ENCODE peak calls at places on chromosome 17, in five cellular contexts. One of them, this sample, is unnamed.

GRCh38 chr17:69012895-69013805 is 47.6 kb downstream of the ABCA9 start:
- DNase-seq in AG09319: no peak
- DNase-seq in choroid plexus epithelial cell: peak; percentile 25
- DNase-seq in cardiac fibroblast: peak; percentile 30
- DNase-seq in glutamatergic neuron: no peak
- DNase-seq in this sample: no peak

GRCh38 chr17:60832206-60832605 is 154.6 kb downstream of the BCAS3 start:
- DNase-seq in glutamatergic neuron: no peak
- DNase-seq in choroid plexus epithelial cell: peak; percentile 12
- DNase-seq in AG09319: no peak
- DNase-seq in cardiac fibroblast: no peak
- DNase-seq in this sample: no peak

GRCh38 chr17:45656527-45657181 is 127.5 kb upstream of the CRHR1 start:
- DNase-seq in cardiac fibroblast: no peak
- DNase-seq in AG09319: no peak
- DNase-seq in glutamatergic neuron: no peak
- DNase-seq in choroid plexus epithelial cell: no peak
- DNase-seq in this sample: no peak

GRCh38 chr17:81902023-81902652 is at the start of gene NPB:
- DNase-seq in glutamatergic neuron: peak; percentile 58
- DNase-seq in cardiac fibroblast: no peak
- DNase-seq in choroid plexus epithelial cell: no peak
- DNase-seq in AG09319: no peak
- DNase-seq in this sample: no peak

GRCh38 chr17:62703776-62704380 is 76.4 kb downstream of the MRC2 start:
- DNase-seq in glutamatergic neuron: peak; percentile 93
- DNase-seq in choroid plexus epithelial cell: peak; percentile 62
- DNase-seq in cardiac fibroblast: peak; percentile 65
- DNase-seq in AG09319: no peak
- DNase-seq in this sample: no peak

GRCh38 chr17:80762076-80762475 is 217.4 kb downstream of the RPTOR start:
- DNase-seq in glutamatergic neuron: no peak
- DNase-seq in cardiac fibroblast: no peak
- DNase-seq in choroid plexus epithelial cell: no peak
- DNase-seq in AG09319: no peak
- DNase-seq in this sample: no peak

GRCh38 chr17:3602499-3602898 is 6.7 kb downstream of the TRPV1 start:
- DNase-seq in choroid plexus epithelial cell: peak; percentile 27
- DNase-seq in AG09319: no peak
- DNase-seq in glutamatergic neuron: peak; percentile 45
- DNase-seq in cardiac fibroblast: peak; percentile 31
- DNase-seq in this sample: no peak

GRCh38 chr17:61408151-61409041 is 8.8 kb downstream of the TBX2 start:
- DNase-seq in choroid plexus epithelial cell: no peak
- DNase-seq in AG09319: no peak
- DNase-seq in cardiac fibroblast: no peak
- DNase-seq in glutamatergic neuron: peak; percentile 31
- DNase-seq in this sample: peak; percentile 87

GRCh38 chr17:44314869-44315661 is 6.7 kb downstream of the RUNDC3A start:
- DNase-seq in AG09319: no peak
- DNase-seq in choroid plexus epithelial cell: no peak
- DNase-seq in cardiac fibroblast: peak; percentile 32
- DNase-seq in glutamatergic neuron: peak; percentile 65
- DNase-seq in this sample: no peak

GRCh38 chr17:42754782-42755181 is 6.2 kb upstream of the RAMP2 start:
- DNase-seq in AG09319: no peak
- DNase-seq in cardiac fibroblast: peak; percentile 59
- DNase-seq in choroid plexus epithelial cell: peak; percentile 33
- DNase-seq in glutamatergic neuron: no peak
- DNase-seq in this sample: no peak

GRCh38 chr17:34307110-34307509 is 12.1 kb upstream of the CCL8 start:
- DNase-seq in cardiac fibroblast: peak; percentile 86
- DNase-seq in glutamatergic neuron: no peak
- DNase-seq in choroid plexus epithelial cell: peak; percentile 79
- DNase-seq in AG09319: peak; percentile 78
- DNase-seq in this sample: no peak

GRCh38 chr17:13940858-13941665 is 128.2 kb upstream of the COX10 start:
- DNase-seq in glutamatergic neuron: no peak
- DNase-seq in AG09319: no peak
- DNase-seq in cardiac fibroblast: peak; percentile 15
- DNase-seq in choroid plexus epithelial cell: no peak
- DNase-seq in this sample: no peak
- TF ChIP-seq CTCF in glutamatergic neuron: no peak
- TF ChIP-seq CTCF in AG09319: no peak
- TF ChIP-seq CTCF in cardiac fibroblast: no peak
- TF ChIP-seq CTCF in choroid plexus epithelial cell: peak; percentile 15
- TF ChIP-seq CTCF in this sample: peak; percentile 26

DNA sequence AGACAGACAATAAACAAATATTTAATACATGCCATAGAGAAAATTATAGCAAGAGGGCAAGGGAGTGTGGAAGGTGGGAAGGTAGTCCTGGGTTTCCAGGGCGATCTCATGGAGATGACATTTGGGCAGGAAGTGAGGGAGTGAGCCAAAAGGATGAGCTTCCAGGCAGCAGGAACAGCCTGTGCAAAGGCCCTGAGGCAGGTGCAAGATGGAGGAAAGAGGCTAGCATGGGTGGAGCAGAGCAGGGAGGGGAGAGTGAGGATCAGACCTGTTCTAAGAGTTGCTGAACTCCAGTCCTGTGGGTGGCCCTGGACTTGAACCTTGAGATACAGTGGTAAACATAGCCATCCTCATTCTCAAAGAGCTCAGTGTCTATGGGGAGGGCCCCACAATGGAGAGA is 94.7 kb downstream of the MGAT5B start:
- DNase-seq in choroid plexus epithelial cell: no peak
- DNase-seq in cardiac fibroblast: no peak
- DNase-seq in glutamatergic neuron: no peak
- DNase-seq in AG09319: no peak
- DNase-seq in this sample: no peak
- TF ChIP-seq CTCF in choroid plexus epithelial cell: no peak
- TF ChIP-seq CTCF in cardiac fibroblast: no peak
- TF ChIP-seq CTCF in glutamatergic neuron: no peak
- TF ChIP-seq CTCF in AG09319: no peak
- TF ChIP-seq CTCF in this sample: no peak

GRCh38 chr17:29283496-29283895 is 10.5 kb downstream of the NUFIP2 start:
- DNase-seq in choroid plexus epithelial cell: no peak
- DNase-seq in glutamatergic neuron: no peak
- DNase-seq in cardiac fibroblast: no peak
- DNase-seq in AG09319: no peak
- DNase-seq in this sample: no peak
- TF ChIP-seq CTCF in choroid plexus epithelial cell: peak; percentile 38
- TF ChIP-seq CTCF in glutamatergic neuron: no peak
- TF ChIP-seq CTCF in cardiac fibroblast: no peak
- TF ChIP-seq CTCF in AG09319: peak; percentile 41
- TF ChIP-seq CTCF in this sample: peak; percentile 64

GRCh38 chr17:18324140-18325049 is 9.3 kb downstream of the SMCR8 start:
- DNase-seq in glutamatergic neuron: no peak
- DNase-seq in AG09319: no peak
- DNase-seq in choroid plexus epithelial cell: no peak
- DNase-seq in cardiac fibroblast: no peak
- DNase-seq in this sample: no peak

GRCh38 chr17:18322522-18322921 is 7.4 kb downstream of the SMCR8 start:
- DNase-seq in choroid plexus epithelial cell: no peak
- DNase-seq in glutamatergic neuron: no peak
- DNase-seq in AG09319: no peak
- DNase-seq in cardiac fibroblast: no peak
- DNase-seq in this sample: no peak

GRCh38 chr17:18323507-18324139 is 8.5 kb downstream of the SMCR8 start:
- DNase-seq in choroid plexus epithelial cell: no peak
- DNase-seq in glutamatergic neuron: no peak
- DNase-seq in AG09319: no peak
- DNase-seq in cardiac fibroblast: no peak
- DNase-seq in this sample: no peak

GRCh38 chr17:18321309-18321708 is 6.2 kb downstream of the SMCR8 start:
- DNase-seq in choroid plexus epithelial cell: peak; percentile 28
- DNase-seq in cardiac fibroblast: no peak
- DNase-seq in glutamatergic neuron: no peak
- DNase-seq in AG09319: no peak
- DNase-seq in this sample: no peak

GRCh38 chr17:18323007-18323406 is 7.9 kb downstream of the SMCR8 start:
- DNase-seq in glutamatergic neuron: no peak
- DNase-seq in choroid plexus epithelial cell: peak; percentile 24
- DNase-seq in cardiac fibroblast: no peak
- DNase-seq in AG09319: no peak
- DNase-seq in this sample: no peak
- TF ChIP-seq CTCF in glutamatergic neuron: no peak
- TF ChIP-seq CTCF in choroid plexus epithelial cell: peak; percentile 39
- TF ChIP-seq CTCF in cardiac fibroblast: peak; percentile 18
- TF ChIP-seq CTCF in AG09319: no peak
- TF ChIP-seq CTCF in this sample: peak; percentile 34

DNA sequence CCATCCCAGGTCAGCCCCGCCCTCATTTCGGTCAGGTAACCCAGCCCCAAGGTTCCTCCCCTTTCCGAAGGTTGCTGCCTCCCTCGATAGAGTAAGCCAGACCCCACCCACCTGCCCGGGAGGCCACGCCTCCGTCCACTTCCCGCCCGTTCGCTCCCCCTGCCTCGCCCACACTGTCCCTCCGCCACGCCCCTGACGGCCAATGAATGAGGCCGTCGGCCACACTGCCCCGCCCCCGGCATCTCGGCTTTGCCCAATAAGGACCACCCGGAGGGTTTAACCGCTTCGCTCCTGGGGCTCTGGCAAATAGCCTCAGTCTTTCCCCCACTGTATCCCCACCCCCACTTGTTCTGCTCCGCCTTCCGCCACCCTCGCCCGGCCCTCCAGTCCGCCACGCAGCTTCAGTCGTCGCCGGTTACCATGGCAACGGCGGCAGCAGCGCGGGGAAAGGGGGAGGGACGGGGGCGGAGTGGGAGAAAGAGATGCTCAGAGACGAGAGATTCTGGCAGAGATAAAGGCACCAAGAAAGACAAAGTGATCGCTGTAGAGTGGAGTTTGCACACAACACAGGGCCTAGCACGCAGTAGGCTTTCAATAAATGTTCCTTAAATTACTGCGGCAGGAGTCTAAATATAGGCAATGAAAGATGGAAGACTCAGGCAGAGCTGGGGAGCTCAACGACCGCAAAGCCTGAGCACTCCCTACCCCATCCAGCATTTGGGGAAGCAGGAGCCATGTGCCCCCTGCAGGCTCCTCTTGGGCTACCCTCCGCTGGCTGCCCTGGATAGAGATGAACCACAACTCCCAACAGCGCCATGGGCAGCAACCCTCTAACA is 5.1 kb downstream of the DLG4 start:
- DNase-seq in choroid plexus epithelial cell: peak; percentile 99
- DNase-seq in glutamatergic neuron: peak; percentile 100
- DNase-seq in AG09319: peak; percentile 89
- DNase-seq in cardiac fibroblast: peak; percentile 97
- DNase-seq in this sample: peak; percentile 99
- TF ChIP-seq CTCF in choroid plexus epithelial cell: peak; percentile 68
- TF ChIP-seq CTCF in glutamatergic neuron: peak; percentile 47
- TF ChIP-seq CTCF in AG09319: peak; percentile 60
- TF ChIP-seq CTCF in cardiac fibroblast: peak; percentile 68
- TF ChIP-seq CTCF in this sample: peak; percentile 80

GRCh38 chr17:48612854-48613691 is 2.0 kb downstream of the HOXB8 start:
- DNase-seq in glutamatergic neuron: peak; percentile 52
- DNase-seq in AG09319: no peak
- DNase-seq in choroid plexus epithelial cell: peak; percentile 26
- DNase-seq in cardiac fibroblast: no peak
- DNase-seq in this sample: no peak
- TF ChIP-seq CTCF in glutamatergic neuron: no peak
- TF ChIP-seq CTCF in AG09319: peak; percentile 6
- TF ChIP-seq CTCF in choroid plexus epithelial cell: peak; percentile 28
- TF ChIP-seq CTCF in cardiac fibroblast: peak; percentile 38
- TF ChIP-seq CTCF in this sample: peak; percentile 51

GRCh38 chr17:78746949-78747269 is 35.2 kb downstream of the CYTH1 start:
- DNase-seq in cardiac fibroblast: no peak
- DNase-seq in AG09319: no peak
- DNase-seq in choroid plexus epithelial cell: no peak
- DNase-seq in glutamatergic neuron: no peak
- DNase-seq in this sample: no peak

GRCh38 chr17:78747479-78747878 is 34.6 kb downstream of the CYTH1 start:
- DNase-seq in cardiac fibroblast: no peak
- DNase-seq in glutamatergic neuron: no peak
- DNase-seq in AG09319: no peak
- DNase-seq in choroid plexus epithelial cell: no peak
- DNase-seq in this sample: no peak

GRCh38 chr17:78746263-78746948 is 35.7 kb downstream of the CYTH1 start:
- DNase-seq in AG09319: no peak
- DNase-seq in cardiac fibroblast: no peak
- DNase-seq in glutamatergic neuron: no peak
- DNase-seq in choroid plexus epithelial cell: no peak
- DNase-seq in this sample: no peak

GRCh38 chr17:78748048-78748729 is 33.9 kb downstream of the CYTH1 start:
- DNase-seq in AG09319: no peak
- DNase-seq in cardiac fibroblast: no peak
- DNase-seq in glutamatergic neuron: no peak
- DNase-seq in choroid plexus epithelial cell: no peak
- DNase-seq in this sample: no peak

DNA sequence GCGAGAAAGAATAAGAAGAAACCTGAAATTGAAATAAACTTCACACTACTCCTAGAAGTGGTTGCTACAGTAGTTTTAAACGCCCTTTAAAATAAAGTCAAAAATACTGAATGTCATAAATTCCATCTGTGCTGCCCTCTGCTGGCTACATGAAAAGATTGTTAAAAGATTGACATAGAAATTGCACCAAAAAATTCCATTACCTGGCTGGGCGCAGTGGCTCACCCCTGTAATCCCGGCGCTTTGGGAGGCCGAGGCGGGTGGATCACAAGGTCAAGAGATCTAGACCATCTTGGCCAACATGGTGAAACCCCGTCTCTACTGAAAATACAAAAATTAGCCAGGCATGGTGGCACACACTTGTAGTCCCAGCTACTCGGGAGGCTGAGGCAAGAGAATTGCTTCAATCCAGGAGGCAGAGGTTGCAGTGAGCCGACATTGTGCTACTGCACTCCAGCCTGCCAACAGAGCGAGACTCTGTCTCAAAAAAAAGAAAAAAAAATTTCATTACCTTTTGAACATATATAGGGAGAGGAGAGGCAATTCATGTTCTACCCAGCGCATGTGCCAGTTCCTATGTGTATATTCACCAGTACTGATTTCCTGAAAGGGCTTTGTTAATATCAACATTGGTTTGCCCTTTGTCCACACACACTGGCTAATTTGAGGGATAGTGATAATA is 36.5 kb downstream of the CYTH1 start:
- DNase-seq in AG09319: no peak
- DNase-seq in cardiac fibroblast: peak; percentile 64
- DNase-seq in glutamatergic neuron: no peak
- DNase-seq in choroid plexus epithelial cell: peak; percentile 72
- DNase-seq in this sample: no peak
- TF ChIP-seq CTCF in AG09319: peak; percentile 36
- TF ChIP-seq CTCF in cardiac fibroblast: peak; percentile 41
- TF ChIP-seq CTCF in glutamatergic neuron: peak; percentile 81
- TF ChIP-seq CTCF in choroid plexus epithelial cell: peak; percentile 47
- TF ChIP-seq CTCF in this sample: peak; percentile 89

GRCh38 chr17:76528528-76529223 is 8.8 kb downstream of the CYGB start:
- DNase-seq in cardiac fibroblast: peak; percentile 77
- DNase-seq in AG09319: no peak
- DNase-seq in glutamatergic neuron: no peak
- DNase-seq in choroid plexus epithelial cell: peak; percentile 44
- DNase-seq in this sample: no peak
- TF ChIP-seq CTCF in cardiac fibroblast: no peak
- TF ChIP-seq CTCF in AG09319: peak; percentile 12
- TF ChIP-seq CTCF in glutamatergic neuron: no peak
- TF ChIP-seq CTCF in choroid plexus epithelial cell: peak; percentile 12
- TF ChIP-seq CTCF in this sample: peak; percentile 42